ENCODE peak calls at places on chromosomes 13 and 19, in six cellular contexts. One of them, this sample, is unnamed.

GRCh38 chr19:55165952-55166529 is 372 bp downstream of the DNAAF3 start:
- DNase-seq in SW480: peak; percentile 98
- DNase-seq in stimulated activated CD8-positive, alpha-beta memory T cell treated with anti-CD3 and anti-CD28 coated beads, Interleukin-15, amount 100 ng/mL, for 4 hours: no peak
- DNase-seq in right cardiac atrium: peak; percentile 57
- DNase-seq in activated effector memory CD4-positive, alpha-beta T cell treated with anti-CD3 and anti-CD28 coated beads, Interleukin-2, amount 50 U/mL, for 16 hours: peak; percentile 78
- DNase-seq in germinal center: peak; percentile 55
- DNase-seq in this sample: peak; percentile 74

GRCh38 chr13:32243695-32244094 is 71.5 kb downstream of the ZAR1L start:
- DNase-seq in SW480: no peak
- DNase-seq in stimulated activated CD8-positive, alpha-beta memory T cell treated with anti-CD3 and anti-CD28 coated beads, Interleukin-15, amount 100 ng/mL, for 4 hours: no peak
- DNase-seq in right cardiac atrium: no peak
- DNase-seq in activated effector memory CD4-positive, alpha-beta T cell treated with anti-CD3 and anti-CD28 coated beads, Interleukin-2, amount 50 U/mL, for 16 hours: no peak
- DNase-seq in germinal center: no peak
- DNase-seq in this sample: no peak

GRCh38 chr19:51422053-51422448 is 4.6 kb upstream of the SIGLEC10 start:
- DNase-seq in SW480: peak; percentile 79
- DNase-seq in stimulated activated CD8-positive, alpha-beta memory T cell treated with anti-CD3 and anti-CD28 coated beads, Interleukin-15, amount 100 ng/mL, for 4 hours: peak; percentile 60
- DNase-seq in right cardiac atrium: peak; percentile 83
- DNase-seq in activated effector memory CD4-positive, alpha-beta T cell treated with anti-CD3 and anti-CD28 coated beads, Interleukin-2, amount 50 U/mL, for 16 hours: peak; percentile 94
- DNase-seq in germinal center: peak; percentile 87
- DNase-seq in this sample: peak; percentile 38

GRCh38 chr13:32229443-32229842 is 85.7 kb downstream of the ZAR1L start:
- DNase-seq in SW480: no peak
- DNase-seq in stimulated activated CD8-positive, alpha-beta memory T cell treated with anti-CD3 and anti-CD28 coated beads, Interleukin-15, amount 100 ng/mL, for 4 hours: no peak
- DNase-seq in right cardiac atrium: no peak
- DNase-seq in activated effector memory CD4-positive, alpha-beta T cell treated with anti-CD3 and anti-CD28 coated beads, Interleukin-2, amount 50 U/mL, for 16 hours: no peak
- DNase-seq in germinal center: no peak
- DNase-seq in this sample: no peak

GRCh38 chr19:48509467-48510194 is 2.0 kb downstream of the LMTK3 start:
- DNase-seq in SW480: peak; percentile 53
- DNase-seq in stimulated activated CD8-positive, alpha-beta memory T cell treated with anti-CD3 and anti-CD28 coated beads, Interleukin-15, amount 100 ng/mL, for 4 hours: no peak
- DNase-seq in right cardiac atrium: no peak
- DNase-seq in activated effector memory CD4-positive, alpha-beta T cell treated with anti-CD3 and anti-CD28 coated beads, Interleukin-2, amount 50 U/mL, for 16 hours: no peak
- DNase-seq in germinal center: no peak
- DNase-seq in this sample: no peak

GRCh38 chr13:35621989-35622388 is 145.5 kb upstream of the MAB21L1 start:
- DNase-seq in SW480: no peak
- DNase-seq in stimulated activated CD8-positive, alpha-beta memory T cell treated with anti-CD3 and anti-CD28 coated beads, Interleukin-15, amount 100 ng/mL, for 4 hours: no peak
- DNase-seq in right cardiac atrium: no peak
- DNase-seq in activated effector memory CD4-positive, alpha-beta T cell treated with anti-CD3 and anti-CD28 coated beads, Interleukin-2, amount 50 U/mL, for 16 hours: no peak
- DNase-seq in germinal center: no peak
- DNase-seq in this sample: peak; percentile 64

GRCh38 chr13:61276401-61276800 is 139.2 kb downstream of the PCDH20 start:
- DNase-seq in SW480: no peak
- DNase-seq in stimulated activated CD8-positive, alpha-beta memory T cell treated with anti-CD3 and anti-CD28 coated beads, Interleukin-15, amount 100 ng/mL, for 4 hours: no peak
- DNase-seq in right cardiac atrium: no peak
- DNase-seq in activated effector memory CD4-positive, alpha-beta T cell treated with anti-CD3 and anti-CD28 coated beads, Interleukin-2, amount 50 U/mL, for 16 hours: no peak
- DNase-seq in germinal center: no peak
- DNase-seq in this sample: no peak

GRCh38 chr13:113359556-113359955 is 4.4 kb downstream of the GRTP1 start:
- DNase-seq in SW480: no peak
- DNase-seq in stimulated activated CD8-positive, alpha-beta memory T cell treated with anti-CD3 and anti-CD28 coated beads, Interleukin-15, amount 100 ng/mL, for 4 hours: no peak
- DNase-seq in right cardiac atrium: no peak
- DNase-seq in activated effector memory CD4-positive, alpha-beta T cell treated with anti-CD3 and anti-CD28 coated beads, Interleukin-2, amount 50 U/mL, for 16 hours: no peak
- DNase-seq in germinal center: no peak
- DNase-seq in this sample: no peak

GRCh38 chr19:8355631-8356402 is 8.1 kb upstream of the ANGPTL4 start:
- DNase-seq in SW480: peak; percentile 79
- DNase-seq in stimulated activated CD8-positive, alpha-beta memory T cell treated with anti-CD3 and anti-CD28 coated beads, Interleukin-15, amount 100 ng/mL, for 4 hours: no peak
- DNase-seq in right cardiac atrium: peak; percentile 64
- DNase-seq in activated effector memory CD4-positive, alpha-beta T cell treated with anti-CD3 and anti-CD28 coated beads, Interleukin-2, amount 50 U/mL, for 16 hours: no peak
- DNase-seq in germinal center: no peak
- DNase-seq in this sample: peak; percentile 100

GRCh38 chr19:45444318-45445041 is 20.8 kb upstream of the ERCC1 start:
- DNase-seq in SW480: peak; percentile 83
- DNase-seq in stimulated activated CD8-positive, alpha-beta memory T cell treated with anti-CD3 and anti-CD28 coated beads, Interleukin-15, amount 100 ng/mL, for 4 hours: peak; percentile 64
- DNase-seq in right cardiac atrium: peak; percentile 97
- DNase-seq in activated effector memory CD4-positive, alpha-beta T cell treated with anti-CD3 and anti-CD28 coated beads, Interleukin-2, amount 50 U/mL, for 16 hours: peak; percentile 94
- DNase-seq in germinal center: peak; percentile 89
- DNase-seq in this sample: peak; percentile 92

GRCh38 chr13:97174638-97175037 is 47.5 kb upstream of the MBNL2 start:
- DNase-seq in SW480: no peak
- DNase-seq in stimulated activated CD8-positive, alpha-beta memory T cell treated with anti-CD3 and anti-CD28 coated beads, Interleukin-15, amount 100 ng/mL, for 4 hours: no peak
- DNase-seq in right cardiac atrium: no peak
- DNase-seq in activated effector memory CD4-positive, alpha-beta T cell treated with anti-CD3 and anti-CD28 coated beads, Interleukin-2, amount 50 U/mL, for 16 hours: no peak
- DNase-seq in germinal center: no peak
- DNase-seq in this sample: peak; percentile 7

GRCh38 chr13:20301391-20302071 is 69.4 kb upstream of the GJB6 start:
- DNase-seq in SW480: no peak
- DNase-seq in stimulated activated CD8-positive, alpha-beta memory T cell treated with anti-CD3 and anti-CD28 coated beads, Interleukin-15, amount 100 ng/mL, for 4 hours: no peak
- DNase-seq in right cardiac atrium: peak; percentile 18
- DNase-seq in activated effector memory CD4-positive, alpha-beta T cell treated with anti-CD3 and anti-CD28 coated beads, Interleukin-2, amount 50 U/mL, for 16 hours: no peak
- DNase-seq in germinal center: no peak
- DNase-seq in this sample: no peak

GRCh38 chr13:28671393-28671792 is 12.5 kb downstream of the POMP start:
- DNase-seq in SW480: no peak
- DNase-seq in stimulated activated CD8-positive, alpha-beta memory T cell treated with anti-CD3 and anti-CD28 coated beads, Interleukin-15, amount 100 ng/mL, for 4 hours: no peak
- DNase-seq in right cardiac atrium: no peak
- DNase-seq in activated effector memory CD4-positive, alpha-beta T cell treated with anti-CD3 and anti-CD28 coated beads, Interleukin-2, amount 50 U/mL, for 16 hours: no peak
- DNase-seq in germinal center: no peak
- DNase-seq in this sample: no peak

GRCh38 chr13:90246946-90247345 is 1100.5 kb upstream of the MIR17HG start:
- DNase-seq in SW480: no peak
- DNase-seq in stimulated activated CD8-positive, alpha-beta memory T cell treated with anti-CD3 and anti-CD28 coated beads, Interleukin-15, amount 100 ng/mL, for 4 hours: no peak
- DNase-seq in right cardiac atrium: no peak
- DNase-seq in activated effector memory CD4-positive, alpha-beta T cell treated with anti-CD3 and anti-CD28 coated beads, Interleukin-2, amount 50 U/mL, for 16 hours: no peak
- DNase-seq in germinal center: no peak
- DNase-seq in this sample: no peak

GRCh38 chr13:98476538-98476966 is 100.4 kb downstream of the STK24 start:
- DNase-seq in SW480: peak; percentile 99
- DNase-seq in stimulated activated CD8-positive, alpha-beta memory T cell treated with anti-CD3 and anti-CD28 coated beads, Interleukin-15, amount 100 ng/mL, for 4 hours: peak; percentile 76
- DNase-seq in right cardiac atrium: peak; percentile 56
- DNase-seq in activated effector memory CD4-positive, alpha-beta T cell treated with anti-CD3 and anti-CD28 coated beads, Interleukin-2, amount 50 U/mL, for 16 hours: peak; percentile 96
- DNase-seq in germinal center: peak; percentile 62
- DNase-seq in this sample: peak; percentile 92

GRCh38 chr19:18321729-18322091 is 1.2 kb downstream of the LSM4 start:
- DNase-seq in SW480: no peak
- DNase-seq in stimulated activated CD8-positive, alpha-beta memory T cell treated with anti-CD3 and anti-CD28 coated beads, Interleukin-15, amount 100 ng/mL, for 4 hours: no peak
- DNase-seq in right cardiac atrium: no peak
- DNase-seq in activated effector memory CD4-positive, alpha-beta T cell treated with anti-CD3 and anti-CD28 coated beads, Interleukin-2, amount 50 U/mL, for 16 hours: no peak
- DNase-seq in germinal center: no peak
- DNase-seq in this sample: no peak

GRCh38 chr19:33400856-33401682 is 27.6 kb downstream of the CEBPG start:
- DNase-seq in SW480: no peak
- DNase-seq in stimulated activated CD8-positive, alpha-beta memory T cell treated with anti-CD3 and anti-CD28 coated beads, Interleukin-15, amount 100 ng/mL, for 4 hours: no peak
- DNase-seq in right cardiac atrium: no peak
- DNase-seq in activated effector memory CD4-positive, alpha-beta T cell treated with anti-CD3 and anti-CD28 coated beads, Interleukin-2, amount 50 U/mL, for 16 hours: peak; percentile 58
- DNase-seq in germinal center: no peak
- DNase-seq in this sample: no peak

GRCh38 chr19:46944918-46945628 is 74.6 kb upstream of the NPAS1 start:
- DNase-seq in SW480: peak; percentile 41
- DNase-seq in stimulated activated CD8-positive, alpha-beta memory T cell treated with anti-CD3 and anti-CD28 coated beads, Interleukin-15, amount 100 ng/mL, for 4 hours: no peak
- DNase-seq in right cardiac atrium: peak; percentile 72
- DNase-seq in activated effector memory CD4-positive, alpha-beta T cell treated with anti-CD3 and anti-CD28 coated beads, Interleukin-2, amount 50 U/mL, for 16 hours: no peak
- DNase-seq in germinal center: no peak
- DNase-seq in this sample: peak; percentile 72

GRCh38 chr13:62320129-62320724 is 904.6 kb upstream of the PCDH20 start:
- DNase-seq in SW480: peak; percentile 56
- DNase-seq in stimulated activated CD8-positive, alpha-beta memory T cell treated with anti-CD3 and anti-CD28 coated beads, Interleukin-15, amount 100 ng/mL, for 4 hours: no peak
- DNase-seq in right cardiac atrium: no peak
- DNase-seq in activated effector memory CD4-positive, alpha-beta T cell treated with anti-CD3 and anti-CD28 coated beads, Interleukin-2, amount 50 U/mL, for 16 hours: no peak
- DNase-seq in germinal center: no peak
- DNase-seq in this sample: peak; percentile 54

GRCh38 chr19:8618751-8619150 is 8.2 kb upstream of the ADAMTS10 start:
- DNase-seq in SW480: no peak
- DNase-seq in stimulated activated CD8-positive, alpha-beta memory T cell treated with anti-CD3 and anti-CD28 coated beads, Interleukin-15, amount 100 ng/mL, for 4 hours: no peak
- DNase-seq in right cardiac atrium: no peak
- DNase-seq in activated effector memory CD4-positive, alpha-beta T cell treated with anti-CD3 and anti-CD28 coated beads, Interleukin-2, amount 50 U/mL, for 16 hours: no peak
- DNase-seq in germinal center: no peak
- DNase-seq in this sample: no peak

GRCh38 chr13:39364797-39365468 is 238.1 kb downstream of the LHFPL6 start:
- DNase-seq in SW480: peak; percentile 86
- DNase-seq in stimulated activated CD8-positive, alpha-beta memory T cell treated with anti-CD3 and anti-CD28 coated beads, Interleukin-15, amount 100 ng/mL, for 4 hours: no peak
- DNase-seq in right cardiac atrium: no peak
- DNase-seq in activated effector memory CD4-positive, alpha-beta T cell treated with anti-CD3 and anti-CD28 coated beads, Interleukin-2, amount 50 U/mL, for 16 hours: no peak
- DNase-seq in germinal center: no peak
- DNase-seq in this sample: no peak

GRCh38 chr19:3547301-3547731 is 8.3 kb downstream of the TEKTIP1 start:
- DNase-seq in SW480: no peak
- DNase-seq in stimulated activated CD8-positive, alpha-beta memory T cell treated with anti-CD3 and anti-CD28 coated beads, Interleukin-15, amount 100 ng/mL, for 4 hours: no peak
- DNase-seq in right cardiac atrium: no peak
- DNase-seq in activated effector memory CD4-positive, alpha-beta T cell treated with anti-CD3 and anti-CD28 coated beads, Interleukin-2, amount 50 U/mL, for 16 hours: peak; percentile 78
- DNase-seq in germinal center: peak; percentile 49
- DNase-seq in this sample: no peak

GRCh38 chr19:33382006-33382405 is 8.5 kb downstream of the CEBPG start:
- DNase-seq in SW480: no peak
- DNase-seq in stimulated activated CD8-positive, alpha-beta memory T cell treated with anti-CD3 and anti-CD28 coated beads, Interleukin-15, amount 100 ng/mL, for 4 hours: no peak
- DNase-seq in right cardiac atrium: no peak
- DNase-seq in activated effector memory CD4-positive, alpha-beta T cell treated with anti-CD3 and anti-CD28 coated beads, Interleukin-2, amount 50 U/mL, for 16 hours: no peak
- DNase-seq in germinal center: no peak
- DNase-seq in this sample: no peak

GRCh38 chr13:80841346-80841882 is 500.5 kb upstream of the SPRY2 start:
- DNase-seq in SW480: no peak
- DNase-seq in stimulated activated CD8-positive, alpha-beta memory T cell treated with anti-CD3 and anti-CD28 coated beads, Interleukin-15, amount 100 ng/mL, for 4 hours: no peak
- DNase-seq in right cardiac atrium: no peak
- DNase-seq in activated effector memory CD4-positive, alpha-beta T cell treated with anti-CD3 and anti-CD28 coated beads, Interleukin-2, amount 50 U/mL, for 16 hours: no peak
- DNase-seq in germinal center: no peak
- DNase-seq in this sample: no peak

GRCh38 chr13:31322025-31322424 is 122.2 kb downstream of the B3GLCT start:
- DNase-seq in SW480: no peak
- DNase-seq in stimulated activated CD8-positive, alpha-beta memory T cell treated with anti-CD3 and anti-CD28 coated beads, Interleukin-15, amount 100 ng/mL, for 4 hours: no peak
- DNase-seq in right cardiac atrium: peak; percentile 57
- DNase-seq in activated effector memory CD4-positive, alpha-beta T cell treated with anti-CD3 and anti-CD28 coated beads, Interleukin-2, amount 50 U/mL, for 16 hours: no peak
- DNase-seq in germinal center: no peak
- DNase-seq in this sample: peak; percentile 71

GRCh38 chr13:36332986-36333385 is 13.2 kb downstream of the SPART start:
- DNase-seq in SW480: no peak
- DNase-seq in stimulated activated CD8-positive, alpha-beta memory T cell treated with anti-CD3 and anti-CD28 coated beads, Interleukin-15, amount 100 ng/mL, for 4 hours: no peak
- DNase-seq in right cardiac atrium: no peak
- DNase-seq in activated effector memory CD4-positive, alpha-beta T cell treated with anti-CD3 and anti-CD28 coated beads, Interleukin-2, amount 50 U/mL, for 16 hours: no peak
- DNase-seq in germinal center: no peak
- DNase-seq in this sample: peak; percentile 67

GRCh38 chr19:58554494-58555368 is at the start of gene CHMP2A:
- DNase-seq in SW480: peak; percentile 99
- DNase-seq in stimulated activated CD8-positive, alpha-beta memory T cell treated with anti-CD3 and anti-CD28 coated beads, Interleukin-15, amount 100 ng/mL, for 4 hours: peak; percentile 96
- DNase-seq in right cardiac atrium: peak; percentile 99
- DNase-seq in activated effector memory CD4-positive, alpha-beta T cell treated with anti-CD3 and anti-CD28 coated beads, Interleukin-2, amount 50 U/mL, for 16 hours: peak; percentile 99
- DNase-seq in germinal center: peak; percentile 95
- DNase-seq in this sample: peak; percentile 96

GRCh38 chr13:27353653-27354052 is 70.8 kb upstream of the GTF3A start:
- DNase-seq in SW480: no peak
- DNase-seq in stimulated activated CD8-positive, alpha-beta memory T cell treated with anti-CD3 and anti-CD28 coated beads, Interleukin-15, amount 100 ng/mL, for 4 hours: no peak
- DNase-seq in right cardiac atrium: no peak
- DNase-seq in activated effector memory CD4-positive, alpha-beta T cell treated with anti-CD3 and anti-CD28 coated beads, Interleukin-2, amount 50 U/mL, for 16 hours: no peak
- DNase-seq in germinal center: no peak
- DNase-seq in this sample: no peak

This sample was measured in foreskin fibroblast.